ENCODE peak calls at places on chromosome 20, in four cellular contexts. One of them, this sample, is unnamed.

GRCh38 chr20:58245181-58245891 is 16.9 kb upstream of the ANKRD60 start:
- DNase-seq in pancreas: no peak
- DNase-seq in OCI-LY7: no peak
- DNase-seq in left ventricle myocardium inferior: no peak
- DNase-seq in this sample: no peak

GRCh38 chr20:3473944-3474343 is 3.1 kb downstream of the ATRN start:
- DNase-seq in pancreas: no peak
- DNase-seq in OCI-LY7: no peak
- DNase-seq in left ventricle myocardium inferior: no peak
- DNase-seq in this sample: no peak

GRCh38 chr20:41249371-41249770 is 68.2 kb downstream of the ZHX3 start:
- DNase-seq in pancreas: no peak
- DNase-seq in OCI-LY7: no peak
- DNase-seq in left ventricle myocardium inferior: peak
- DNase-seq in this sample: peak

GRCh38 chr20:60491261-60491660 is 533.0 kb downstream of the CDH26 start:
- DNase-seq in pancreas: no peak
- DNase-seq in OCI-LY7: no peak
- DNase-seq in left ventricle myocardium inferior: no peak
- DNase-seq in this sample: no peak

GRCh38 chr20:48544402-48545333 is 283.1 kb downstream of the PREX1 start:
- DNase-seq in pancreas: no peak
- DNase-seq in OCI-LY7: no peak
- DNase-seq in left ventricle myocardium inferior: no peak
- DNase-seq in this sample: no peak

GRCh38 chr20:43040427-43040826 is 149.3 kb downstream of the PTPRT start:
- DNase-seq in pancreas: no peak
- DNase-seq in OCI-LY7: peak
- DNase-seq in left ventricle myocardium inferior: no peak
- DNase-seq in this sample: no peak

GRCh38 chr20:3090565-3090964 is 6.0 kb upstream of the AVP start:
- DNase-seq in pancreas: no peak
- DNase-seq in OCI-LY7: peak
- DNase-seq in left ventricle myocardium inferior: no peak
- DNase-seq in this sample: no peak

GRCh38 chr20:50595988-50596693 is 86.0 kb downstream of the PTPN1 start:
- DNase-seq in pancreas: peak
- DNase-seq in OCI-LY7: no peak
- DNase-seq in left ventricle myocardium inferior: no peak
- DNase-seq in this sample: peak

GRCh38 chr20:20448891-20449290 is 81.0 kb downstream of the INSM1 start:
- DNase-seq in pancreas: no peak
- DNase-seq in OCI-LY7: no peak
- DNase-seq in left ventricle myocardium inferior: no peak
- DNase-seq in this sample: no peak

DNA sequence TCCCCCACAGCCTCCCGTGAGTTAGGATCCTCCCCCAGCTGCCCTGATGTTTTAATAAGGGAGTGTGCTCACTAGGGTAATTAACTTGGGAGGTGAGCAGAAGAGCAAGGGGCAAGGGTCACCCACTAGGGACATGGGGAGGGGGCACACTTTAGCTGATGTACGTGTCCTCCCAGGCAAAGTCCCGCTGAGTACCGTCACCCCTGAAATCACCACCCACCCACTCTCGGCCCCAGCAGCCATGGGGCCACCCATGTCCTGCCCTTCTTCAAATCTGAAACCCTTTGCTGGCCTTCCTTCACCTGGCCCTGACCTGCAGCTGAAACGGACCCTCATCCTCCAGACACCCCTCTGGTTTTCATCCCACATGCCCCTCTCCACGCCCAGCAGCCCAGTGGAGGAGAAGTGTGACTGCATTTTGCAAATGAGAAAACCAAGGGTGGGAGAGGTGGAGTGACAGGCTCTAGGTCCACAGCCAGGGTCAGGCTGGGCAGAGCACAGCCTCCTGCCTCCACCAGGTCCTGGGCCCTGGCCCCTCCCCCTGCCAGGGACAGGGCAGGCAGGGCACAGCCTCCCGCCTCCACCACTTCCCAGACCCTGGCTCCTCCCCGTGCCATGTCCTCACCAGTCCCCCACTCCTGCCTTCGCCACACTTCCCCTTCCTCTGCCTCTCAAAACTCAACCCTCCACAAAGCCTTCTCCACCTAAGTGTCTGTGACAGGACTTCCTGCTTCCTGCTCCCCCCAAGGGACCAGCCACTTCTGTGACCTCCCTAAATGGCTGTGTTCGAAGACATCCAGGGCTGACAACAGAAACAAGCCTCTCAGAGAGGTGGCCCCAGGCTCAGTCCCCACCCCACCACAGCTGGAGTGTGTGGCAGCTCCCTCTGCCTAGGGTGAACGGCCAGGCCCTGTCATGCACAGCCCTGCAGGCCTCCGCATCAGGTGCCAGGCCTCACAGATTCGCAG is 15.1 kb downstream of the ACSS1 start:
- DNase-seq in pancreas: peak
- DNase-seq in OCI-LY7: peak
- DNase-seq in left ventricle myocardium inferior: peak
- DNase-seq in this sample: peak
- H3K27ac ChIP-seq in pancreas: peak
- H3K27ac ChIP-seq in OCI-LY7: peak
- H3K27ac ChIP-seq in left ventricle myocardium inferior: peak
- H3K27ac ChIP-seq in this sample: peak

GRCh38 chr20:25750220-25750764 is 53.6 kb upstream of the ZNF337 start:
- DNase-seq in pancreas: no peak
- DNase-seq in OCI-LY7: no peak
- DNase-seq in left ventricle myocardium inferior: no peak
- DNase-seq in this sample: no peak
- H3K4me3 ChIP-seq in pancreas: no peak
- H3K4me3 ChIP-seq in OCI-LY7: peak
- H3K4me3 ChIP-seq in left ventricle myocardium inferior: peak
- H3K4me3 ChIP-seq in this sample: peak

GRCh38 chr20:38104283-38104682 is 60.8 kb downstream of the TGM2 start:
- DNase-seq in pancreas: no peak
- DNase-seq in OCI-LY7: no peak
- DNase-seq in left ventricle myocardium inferior: no peak
- DNase-seq in this sample: no peak
- H3K27ac ChIP-seq in pancreas: no peak
- H3K27ac ChIP-seq in OCI-LY7: no peak
- H3K27ac ChIP-seq in left ventricle myocardium inferior: no peak
- H3K27ac ChIP-seq in this sample: no peak

GRCh38 chr20:24469116-24470030 is at the start of gene SYNDIG1:
- DNase-seq in pancreas: no peak
- DNase-seq in OCI-LY7: no peak
- DNase-seq in left ventricle myocardium inferior: peak
- DNase-seq in this sample: no peak
- H3K4me3 ChIP-seq in pancreas: peak
- H3K4me3 ChIP-seq in OCI-LY7: no peak
- H3K4me3 ChIP-seq in left ventricle myocardium inferior: peak
- H3K4me3 ChIP-seq in this sample: peak